ENCODE peak calls at places on chromosomes 16 and 17, in four cellular contexts. One of them, this sample, is unnamed.

GRCh38 chr17:21282850-21283249 is 1.7 kb upstream of the MAP2K3 start:
- DNase-seq in neuronal stem cell: no peak
- DNase-seq in mesendoderm: no peak
- DNase-seq in IMR-90: no peak
- DNase-seq in this sample: no peak

GRCh38 chr17:28956861-28957260 is 5.5 kb upstream of the PHF12 start:
- DNase-seq in mesendoderm: no peak
- DNase-seq in IMR-90: no peak
- DNase-seq in neuronal stem cell: no peak
- DNase-seq in this sample: no peak

GRCh38 chr17:48505788-48506187 is 25.0 kb downstream of the HOXB1 start:
- DNase-seq in mesendoderm: peak
- DNase-seq in neuronal stem cell: no peak
- DNase-seq in IMR-90: peak
- DNase-seq in this sample: no peak

GRCh38 chr17:83185023-83186002 is 105.9 kb downstream of the METRNL start:
- DNase-seq in IMR-90: no peak
- DNase-seq in neuronal stem cell: no peak
- DNase-seq in mesendoderm: no peak
- DNase-seq in this sample: peak

GRCh38 chr17:10198509-10199249 is at the start of gene GAS7:
- DNase-seq in mesendoderm: peak
- DNase-seq in IMR-90: peak
- DNase-seq in neuronal stem cell: peak
- DNase-seq in this sample: peak

GRCh38 chr16:54934536-54935410 is 4.1 kb downstream of the IRX5 start:
- DNase-seq in IMR-90: no peak
- DNase-seq in neuronal stem cell: peak
- DNase-seq in mesendoderm: peak
- DNase-seq in this sample: peak

GRCh38 chr16:57985204-57986121 is 14.5 kb upstream of the CNGB1 start:
- DNase-seq in mesendoderm: peak
- DNase-seq in neuronal stem cell: no peak
- DNase-seq in IMR-90: no peak
- DNase-seq in this sample: peak

GRCh38 chr16:55703003-55704001 is 47.5 kb downstream of the SLC6A2 start:
- DNase-seq in neuronal stem cell: peak
- DNase-seq in mesendoderm: peak
- DNase-seq in IMR-90: peak
- DNase-seq in this sample: no peak

GRCh38 chr17:6509295-6509771 is 47.0 kb downstream of the PITPNM3 start:
- DNase-seq in IMR-90: peak
- DNase-seq in neuronal stem cell: no peak
- DNase-seq in mesendoderm: no peak
- DNase-seq in this sample: peak

GRCh38 chr17:59751955-59752413 is 44.5 kb downstream of the VMP1 start:
- DNase-seq in IMR-90: no peak
- DNase-seq in mesendoderm: no peak
- DNase-seq in neuronal stem cell: no peak
- DNase-seq in this sample: no peak

GRCh38 chr17:48240562-48241130 is 133.1 kb downstream of the SNX11 start:
- DNase-seq in IMR-90: peak
- DNase-seq in neuronal stem cell: no peak
- DNase-seq in mesendoderm: peak
- DNase-seq in this sample: no peak

GRCh38 chr16:79510879-79511278 is 89.7 kb downstream of the MAF start:
- DNase-seq in neuronal stem cell: no peak
- DNase-seq in IMR-90: no peak
- DNase-seq in mesendoderm: no peak
- DNase-seq in this sample: no peak

GRCh38 chr17:13777003-13777402 is 175.3 kb upstream of the HS3ST3A1 start:
- DNase-seq in mesendoderm: no peak
- DNase-seq in IMR-90: no peak
- DNase-seq in neuronal stem cell: no peak
- DNase-seq in this sample: no peak

GRCh38 chr17:82536220-82537201 is 17.0 kb downstream of the FOXK2 start:
- DNase-seq in neuronal stem cell: no peak
- DNase-seq in mesendoderm: no peak
- DNase-seq in IMR-90: peak
- DNase-seq in this sample: no peak

GRCh38 chr16:3637371-3637923 is 17.0 kb upstream of the DNASE1 start:
- DNase-seq in IMR-90: peak
- DNase-seq in neuronal stem cell: no peak
- DNase-seq in mesendoderm: peak
- DNase-seq in this sample: no peak

GRCh38 chr17:56742601-56743000 is 91.1 kb downstream of the C17orf67 start:
- DNase-seq in mesendoderm: no peak
- DNase-seq in neuronal stem cell: no peak
- DNase-seq in IMR-90: no peak
- DNase-seq in this sample: no peak

GRCh38 chr16:79269211-79269863 is 331.2 kb downstream of the MAF start:
- DNase-seq in IMR-90: no peak
- DNase-seq in mesendoderm: peak
- DNase-seq in neuronal stem cell: no peak
- DNase-seq in this sample: no peak

GRCh38 chr16:88369447-88370008 is 13.2 kb upstream of the ZNF469 start:
- DNase-seq in mesendoderm: peak
- DNase-seq in IMR-90: no peak
- DNase-seq in neuronal stem cell: no peak
- DNase-seq in this sample: no peak

GRCh38 chr16:56889206-56889605 is 24.2 kb downstream of the SLC12A3 start:
- DNase-seq in mesendoderm: peak
- DNase-seq in IMR-90: no peak
- DNase-seq in neuronal stem cell: no peak
- DNase-seq in this sample: no peak

GRCh38 chr17:63552211-63552610 is 1.9 kb downstream of the DCAF7 start:
- DNase-seq in IMR-90: peak
- DNase-seq in neuronal stem cell: no peak
- DNase-seq in mesendoderm: no peak
- DNase-seq in this sample: no peak

DNA sequence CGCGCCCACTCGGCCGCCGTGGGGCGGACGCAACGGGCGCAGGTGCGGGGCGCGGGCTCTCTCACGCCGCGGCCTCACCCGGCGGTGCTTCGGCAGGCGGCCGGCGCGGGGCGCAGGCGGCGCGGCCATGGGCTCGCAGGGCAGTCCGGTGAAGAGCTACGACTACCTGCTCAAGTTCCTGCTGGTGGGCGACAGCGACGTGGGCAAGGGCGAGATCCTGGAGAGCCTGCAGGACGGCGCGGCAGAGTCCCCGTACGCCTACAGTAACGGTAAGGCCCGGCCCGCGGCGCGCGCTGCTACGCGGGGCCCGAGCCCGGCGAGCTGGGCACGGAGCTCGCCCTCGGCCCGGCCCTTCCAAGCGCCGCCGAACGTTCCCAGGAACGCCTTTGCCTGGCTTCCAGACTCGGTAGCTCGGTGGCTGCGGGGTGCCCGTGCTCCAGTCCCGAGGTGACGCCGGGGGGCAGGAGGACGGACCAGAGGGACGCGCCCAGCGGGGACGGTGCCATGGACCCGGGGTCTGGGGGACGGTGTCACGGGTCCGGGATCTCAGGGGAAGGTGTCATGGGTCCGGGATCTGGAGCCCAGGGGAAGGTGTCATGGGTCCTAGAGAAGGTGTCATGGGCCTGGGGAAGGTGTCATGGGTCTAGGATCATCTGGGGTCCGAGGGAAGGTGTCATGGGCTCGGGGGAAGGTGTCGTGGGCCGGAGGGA is 454 bp downstream of the RAB40C start:
- DNase-seq in IMR-90: peak
- DNase-seq in neuronal stem cell: no peak
- DNase-seq in mesendoderm: no peak
- DNase-seq in this sample: no peak
- H2BK15ac ChIP-seq in IMR-90: no peak
- H2BK15ac ChIP-seq in neuronal stem cell: peak
- H2BK15ac ChIP-seq in mesendoderm: no peak
- H2BK15ac ChIP-seq in this sample: no peak

GRCh38 chr17:74119960-74120359 is 83.5 kb upstream of the RPL38 start:
- DNase-seq in IMR-90: no peak
- DNase-seq in neuronal stem cell: no peak
- DNase-seq in mesendoderm: no peak
- DNase-seq in this sample: peak
- H2BK15ac ChIP-seq in IMR-90: no peak
- H2BK15ac ChIP-seq in neuronal stem cell: peak
- H2BK15ac ChIP-seq in mesendoderm: no peak
- H2BK15ac ChIP-seq in this sample: no peak

GRCh38 chr17:43719578-43719977 is 39.0 kb downstream of the SOST start:
- DNase-seq in IMR-90: no peak
- DNase-seq in neuronal stem cell: no peak
- DNase-seq in mesendoderm: no peak
- DNase-seq in this sample: no peak
- H2BK15ac ChIP-seq in IMR-90: no peak
- H2BK15ac ChIP-seq in neuronal stem cell: no peak
- H2BK15ac ChIP-seq in mesendoderm: no peak
- H2BK15ac ChIP-seq in this sample: no peak

GRCh38 chr17:50095626-50096037 is 481 bp downstream of the PDK2 start:
- DNase-seq in neuronal stem cell: no peak
- DNase-seq in mesendoderm: no peak
- DNase-seq in IMR-90: no peak
- DNase-seq in this sample: no peak

GRCh38 chr17:50094243-50094752 is 853 bp upstream of the PDK2 start:
- DNase-seq in neuronal stem cell: peak
- DNase-seq in IMR-90: peak
- DNase-seq in mesendoderm: peak
- DNase-seq in this sample: peak

GRCh38 chr17:50093807-50094206 is 1.3 kb upstream of the PDK2 start:
- DNase-seq in neuronal stem cell: no peak
- DNase-seq in mesendoderm: no peak
- DNase-seq in IMR-90: no peak
- DNase-seq in this sample: no peak

GRCh38 chr17:50096092-50096491 is 941 bp downstream of the PDK2 start:
- DNase-seq in mesendoderm: no peak
- DNase-seq in neuronal stem cell: no peak
- DNase-seq in IMR-90: no peak
- DNase-seq in this sample: no peak

DNA sequence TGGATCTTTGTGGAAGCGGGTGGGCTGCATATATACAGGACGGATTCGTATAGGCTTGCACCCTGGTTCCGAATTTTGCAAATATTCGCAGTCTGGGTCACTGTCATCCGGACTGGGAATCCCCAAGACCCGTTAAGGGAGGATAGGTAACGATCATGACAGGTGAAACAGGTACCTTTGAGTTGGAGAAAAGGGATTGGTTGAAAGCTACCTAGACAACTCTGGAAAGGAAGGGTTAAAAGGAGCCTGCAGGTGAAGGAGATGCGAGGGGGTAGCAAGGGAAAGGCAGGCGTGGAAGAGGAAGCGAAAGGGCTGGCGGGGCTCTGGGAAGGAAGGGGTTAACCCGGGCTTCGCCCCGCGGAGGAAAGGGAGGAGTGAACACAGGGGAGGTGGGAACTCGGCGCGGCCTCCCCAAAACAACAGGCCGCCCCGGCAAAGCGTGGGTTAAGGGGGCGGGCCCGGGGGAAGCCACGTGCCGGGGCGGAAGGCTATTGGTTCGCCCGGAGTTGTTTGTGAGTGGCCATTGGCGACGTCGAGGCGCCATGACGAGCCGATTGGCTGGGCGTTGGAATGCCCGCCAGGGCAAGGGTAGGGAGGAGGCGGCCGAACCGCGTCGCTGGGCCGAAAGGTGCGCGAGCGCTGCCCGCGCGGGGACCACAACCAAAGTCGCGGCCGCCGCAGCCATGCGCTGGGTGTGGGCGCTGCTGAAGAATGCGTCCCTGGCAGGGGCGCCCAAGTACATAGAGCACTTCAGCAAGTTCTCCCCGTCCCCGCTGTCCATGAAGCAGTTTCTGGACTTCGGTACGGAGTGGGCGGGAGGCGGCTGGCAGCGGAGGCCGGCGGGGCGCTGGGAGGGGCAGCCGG is at the start of gene PDK2:
- DNase-seq in mesendoderm: peak
- DNase-seq in neuronal stem cell: peak
- DNase-seq in IMR-90: peak
- DNase-seq in this sample: peak
- H2BK15ac ChIP-seq in mesendoderm: no peak
- H2BK15ac ChIP-seq in neuronal stem cell: peak
- H2BK15ac ChIP-seq in IMR-90: peak
- H2BK15ac ChIP-seq in this sample: no peak

GRCh38 chr16:66901626-66902025 is 17.1 kb downstream of the CDH16 start:
- DNase-seq in mesendoderm: no peak
- DNase-seq in IMR-90: no peak
- DNase-seq in neuronal stem cell: no peak
- DNase-seq in this sample: no peak

GRCh38 chr16:66898933-66899309 is 18.6 kb downstream of the PDP2 start:
- DNase-seq in neuronal stem cell: no peak
- DNase-seq in IMR-90: no peak
- DNase-seq in mesendoderm: no peak
- DNase-seq in this sample: no peak

GRCh38 chr16:66900721-66901441 is 17.8 kb downstream of the CDH16 start:
- DNase-seq in IMR-90: no peak
- DNase-seq in mesendoderm: no peak
- DNase-seq in neuronal stem cell: no peak
- DNase-seq in this sample: no peak

GRCh38 chr16:66899310-66899944 is 19.1 kb downstream of the PDP2 start:
- DNase-seq in IMR-90: peak
- DNase-seq in mesendoderm: no peak
- DNase-seq in neuronal stem cell: no peak
- DNase-seq in this sample: no peak

DNA sequence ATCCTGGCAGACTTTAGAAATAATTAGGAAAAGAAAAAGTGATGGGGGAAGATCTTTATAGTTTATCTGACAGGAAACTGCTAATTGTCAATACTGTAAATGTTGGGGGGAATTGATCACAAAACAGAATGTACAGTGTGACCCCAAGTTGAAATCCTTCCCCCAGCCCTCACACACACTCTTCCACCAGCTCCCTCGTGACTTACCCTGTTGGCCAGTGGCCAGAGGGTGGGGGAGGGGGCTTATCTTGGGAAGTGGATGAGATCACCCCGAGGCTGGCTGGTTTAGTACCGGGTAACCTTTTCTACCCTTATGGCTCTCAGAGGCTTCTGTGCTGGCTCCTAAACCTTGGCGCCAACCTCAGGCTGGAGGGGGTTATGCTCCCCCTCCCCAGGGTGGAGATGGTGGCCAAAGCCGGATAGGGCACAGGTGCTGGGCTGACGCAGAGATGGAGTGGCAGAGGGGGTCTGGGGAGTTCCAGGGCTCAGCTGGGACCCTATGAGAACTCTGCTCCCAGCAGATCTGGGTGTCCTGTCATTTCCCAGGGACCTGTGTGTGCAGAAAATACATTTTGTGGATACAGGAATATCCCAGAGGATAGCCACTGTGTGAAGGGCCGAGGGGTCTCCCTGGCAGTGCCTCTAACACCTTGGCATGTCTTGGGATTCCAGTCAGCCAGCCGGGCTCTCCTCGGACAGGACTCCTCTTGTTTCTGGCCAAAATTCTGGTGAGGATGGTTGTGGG is 18.6 kb downstream of the CDH16 start:
- DNase-seq in neuronal stem cell: no peak
- DNase-seq in mesendoderm: peak
- DNase-seq in IMR-90: peak
- DNase-seq in this sample: no peak
- H2BK15ac ChIP-seq in neuronal stem cell: no peak
- H2BK15ac ChIP-seq in mesendoderm: no peak
- H2BK15ac ChIP-seq in IMR-90: peak
- H2BK15ac ChIP-seq in this sample: no peak